ENCODE peak calls at places on chromosomes 16 and 17, in six cellular contexts. C, N, A, D, R and K are unnamed samples.

GRCh38 chr16:85733839-85734170 is 17.1 kb downstream of the C16orf74 start:
- DNase-seq in C (no peak), N (peak; percentile 32), A (no peak), D (no peak), R (peak; percentile 42), K (no peak)

GRCh38 chr17:5618511-5618910 is 34.2 kb upstream of the NLRP1 start:
- DNase-seq in C (no peak), N (no peak), A (no peak), D (no peak), R (no peak), K (no peak)

GRCh38 chr17:76537288-76537577 is 276 bp downstream of the CYGB start:
- DNase-seq in C (no peak), N (no peak), A (peak; percentile 34), D (peak; percentile 44), R (no peak), K (peak; percentile 80)

GRCh38 chr17:68634345-68634876 is 33.2 kb upstream of the FAM20A start:
- DNase-seq in C (no peak), N (no peak), A (no peak), D (no peak), R (no peak), K (no peak)

GRCh38 chr17:181213-182163 is at the start of gene DOC2B:
- DNase-seq in C (peak; percentile 9), N (no peak), A (peak; percentile 2), D (peak; percentile 43), R (peak; percentile 21), K (peak; percentile 76)

GRCh38 chr16:85316321-85316919 is 204.1 kb upstream of the CIBAR2 start:
- DNase-seq in C (peak; percentile 75), N (no peak), A (peak; percentile 63), D (peak; percentile 73), R (peak; percentile 49), K (peak; percentile 72)

GRCh38 chr16:24728891-24729242 is 584 bp upstream of the TNRC6A start:
- DNase-seq in C (no peak), N (no peak), A (no peak), D (no peak), R (no peak), K (no peak)

GRCh38 chr16:87822571-87822970 is 46.7 kb downstream of the SLC7A5 start:
- DNase-seq in C (no peak), N (no peak), A (no peak), D (no peak), R (no peak), K (no peak)